ENCODE peak calls at places on chromosomes 1 and 21, in nine cellular contexts. K, U, D, G, V, N, Y, Z and S are unnamed samples.

GRCh38 chr21:16476056-16476850 is 746.5 kb downstream of the USP25 start:
- DNase-seq in K (no peak), U (no peak), D (no peak), G (no peak), V (peak; percentile 35), N (no peak), Y (no peak), Z (no peak), S (no peak)

GRCh38 chr21:29095203-29095602 is 21.8 kb upstream of the CCT8 start:
- DNase-seq in K (no peak), U (no peak), D (no peak), G (no peak), V (no peak), N (no peak), Y (no peak), Z (no peak), S (no peak)

GRCh38 chr1:204445860-204446412 is 34.3 kb upstream of the PPP1R15B start:
- DNase-seq in K (peak; percentile 53), U (peak; percentile 60), D (peak; percentile 87), G (peak; percentile 66), V (no peak), N (peak; percentile 54), Y (peak; percentile 73), Z (no peak), S (no peak)

GRCh38 chr1:199297901-199298300 is 659.1 kb downstream of the PTPRC start:
- DNase-seq in K (no peak), U (no peak), D (no peak), G (no peak), V (peak; percentile 8), N (no peak), Y (no peak), Z (no peak), S (no peak)

GRCh38 chr1:51234721-51235425 is 1.2 kb upstream of the RNF11 start:
- DNase-seq in K (peak; percentile 75), U (peak; percentile 63), D (no peak), G (peak; percentile 64), V (no peak), N (no peak), Y (peak; percentile 79), Z (peak; percentile 93), S (peak; percentile 44)

GRCh38 chr1:44962729-44963128 is 23.7 kb downstream of the EIF2B3 start:
- DNase-seq in K (no peak), U (no peak), D (no peak), G (no peak), V (no peak), N (no peak), Y (no peak), Z (no peak), S (no peak)

GRCh38 chr1:14926818-14927555 is 226.6 kb upstream of the TMEM51 start:
- DNase-seq in K (no peak), U (no peak), D (no peak), G (no peak), V (no peak), N (no peak), Y (no peak), Z (no peak), S (no peak)

GRCh38 chr1:111406325-111406768 is 21.2 kb downstream of the OVGP1 start:
- DNase-seq in K (peak; percentile 57), U (peak; percentile 44), D (peak; percentile 17), G (no peak), V (peak; percentile 83), N (no peak), Y (peak; percentile 64), Z (no peak), S (no peak)

GRCh38 chr1:116909511-116910378 is at the start of gene PTGFRN:
- DNase-seq in K (peak; percentile 49), U (peak; percentile 65), D (peak; percentile 88), G (peak; percentile 75), V (peak; percentile 75), N (peak; percentile 35), Y (peak; percentile 45), Z (peak; percentile 76), S (peak; percentile 77)

GRCh38 chr1:15329481-15329815 is 80.2 kb upstream of the EFHD2 start:
- DNase-seq in K (no peak), U (no peak), D (no peak), G (no peak), V (no peak), N (no peak), Y (no peak), Z (no peak), S (no peak)

GRCh38 chr21:39381009-39381408 is 32.1 kb upstream of the HMGN1 start:
- DNase-seq in K (no peak), U (no peak), D (no peak), G (no peak), V (no peak), N (no peak), Y (no peak), Z (no peak), S (no peak)

GRCh38 chr21:39374046-39374445 is 25.2 kb upstream of the HMGN1 start:
- DNase-seq in K (no peak), U (no peak), D (no peak), G (no peak), V (no peak), N (no peak), Y (no peak), Z (no peak), S (no peak)

GRCh38 chr21:39379986-39380891 is 31.4 kb upstream of the HMGN1 start:
- DNase-seq in K (peak; percentile 92), U (peak; percentile 82), D (peak; percentile 96), G (peak; percentile 96), V (peak; percentile 97), N (peak; percentile 72), Y (peak; percentile 93), Z (peak; percentile 96), S (peak; percentile 97)

GRCh38 chr21:39375446-39375845 is 26.6 kb upstream of the HMGN1 start:
- DNase-seq in K (no peak), U (no peak), D (no peak), G (no peak), V (no peak), N (no peak), Y (no peak), Z (no peak), S (no peak)

DNA sequence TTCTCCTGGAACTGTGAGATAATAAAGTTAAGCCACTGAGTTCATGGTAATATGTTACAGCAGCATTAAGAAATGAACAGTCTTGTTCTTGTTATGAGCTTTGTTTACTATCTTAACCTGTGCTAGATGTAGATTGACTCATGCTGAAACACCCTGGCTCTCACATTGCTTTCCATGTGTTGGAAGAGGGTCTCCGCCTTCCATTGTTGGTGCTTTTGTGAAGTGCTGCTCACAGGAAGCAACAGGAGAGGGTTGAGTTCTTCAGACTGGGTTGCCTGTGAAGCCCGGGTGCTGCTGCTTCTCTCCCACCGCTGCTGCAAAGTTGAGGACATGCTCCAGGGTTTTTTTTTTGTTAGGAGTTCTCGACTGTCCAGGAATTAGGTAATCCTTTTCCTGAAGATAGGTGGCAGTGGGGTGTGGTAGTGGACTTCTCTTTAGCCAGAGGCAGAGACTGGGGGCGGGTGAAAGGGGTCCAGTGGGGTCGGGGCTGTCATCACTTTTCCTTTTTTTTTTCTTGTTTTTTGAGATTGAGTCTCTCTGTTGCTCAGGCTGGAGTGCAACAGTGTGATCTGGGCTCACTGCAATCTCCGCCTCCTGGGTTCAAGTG is 28.7 kb upstream of the HMGN1 start:
- DNase-seq in K (no peak), U (no peak), D (peak; percentile 31), G (no peak), V (peak; percentile 64), N (no peak), Y (no peak), Z (no peak), S (no peak)
- TF ChIP-seq CTCF in K (no peak), U (no peak), D (peak; percentile 15), G (no peak), V (peak; percentile 23), N (no peak), Y (no peak), Z (no peak), S (no peak)

GRCh38 chr1:6163973-6164617 is 16.0 kb downstream of the CHD5 start:
- DNase-seq in K (no peak), U (no peak), D (no peak), G (no peak), V (no peak), N (no peak), Y (no peak), Z (no peak), S (no peak)

GRCh38 chr1:6165027-6165426 is 15.1 kb downstream of the CHD5 start:
- DNase-seq in K (no peak), U (no peak), D (no peak), G (no peak), V (no peak), N (no peak), Y (no peak), Z (no peak), S (no peak)

GRCh38 chr1:6162341-6162740 is 17.8 kb downstream of the CHD5 start:
- DNase-seq in K (no peak), U (no peak), D (no peak), G (no peak), V (no peak), N (no peak), Y (no peak), Z (no peak), S (no peak)

GRCh38 chr1:6163191-6163972 is 16.7 kb downstream of the CHD5 start:
- DNase-seq in K (no peak), U (no peak), D (no peak), G (no peak), V (no peak), N (no peak), Y (no peak), Z (no peak), S (no peak)

GRCh38 chr1:6162773-6163172 is 17.3 kb downstream of the CHD5 start:
- DNase-seq in K (no peak), U (peak; percentile 39), D (peak; percentile 75), G (no peak), V (no peak), N (peak; percentile 47), Y (no peak), Z (no peak), S (no peak)
- TF ChIP-seq CTCF in K (no peak), U (no peak), D (peak; percentile 28), G (no peak), V (no peak), N (no peak), Y (no peak), Z (peak; percentile 16), S (no peak)

DNA sequence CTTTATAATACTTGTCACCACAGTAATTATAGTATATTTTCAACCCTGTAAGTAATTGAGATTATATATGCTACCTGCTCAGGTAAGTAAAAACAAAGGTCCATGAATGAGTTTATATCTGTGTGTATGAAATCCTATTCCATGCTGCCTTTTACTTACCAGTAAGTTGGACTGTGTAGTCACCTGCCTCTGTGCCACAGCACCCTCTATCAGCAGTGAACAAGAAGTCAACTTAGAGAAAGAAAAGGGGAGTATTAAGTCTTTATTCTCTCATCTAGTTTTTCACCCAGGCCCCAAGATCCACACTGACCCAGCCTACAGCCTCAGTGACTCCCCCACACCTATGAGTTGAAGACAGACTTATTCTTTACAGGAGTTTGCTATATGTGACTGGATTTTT is 36.9 kb upstream of the IFI16 start:
- DNase-seq in K (no peak), U (no peak), D (peak; percentile 11), G (peak; percentile 71), V (peak; percentile 14), N (no peak), Y (no peak), Z (no peak), S (no peak)
- TF ChIP-seq CTCF in K (peak; percentile 17), U (no peak), D (peak; percentile 57), G (peak; percentile 42), V (peak; percentile 7), N (no peak), Y (peak; percentile 46), Z (no peak), S (no peak)

GRCh38 chr1:106360252-106360651 is 696.2 kb upstream of the PRMT6 start:
- DNase-seq in K (no peak), U (no peak), D (no peak), G (no peak), V (no peak), N (no peak), Y (no peak), Z (no peak), S (no peak)
- TF ChIP-seq CTCF in K (no peak), U (no peak), D (no peak), G (no peak), V (peak; percentile 10), N (no peak), Y (peak; percentile 3), Z (no peak), S (no peak)